ENCODE peak calls at places on chromosomes 11 and 22, in ten cellular contexts. H is pancreas; S is fibroblast of the aortic adventitia; P is RPMI7951; D is T-helper 1 cell; U is stimulated activated CD8-positive, alpha-beta memory T cell treated with anti-CD3 and anti-CD28 coated beads, Interleukin-15, amount 100 ng/mL, for 1 hour; A is ovary; Q is SHP77; X is RWPE1; C is A549. R is an unnamed sample.

GRCh38 chr11:36619502-36619901 is 21.5 kb upstream of the RAG2 start:
- DNase-seq in Q (no peak), U (no peak), P (no peak), X (no peak), C (no peak), H (no peak), D (no peak), A (no peak), S (peak; percentile 11), R (no peak)

GRCh38 chr11:108128772-108129171 is 7.4 kb downstream of the ACAT1 start:
- DNase-seq in X (no peak), P (no peak), S (no peak), A (no peak), H (no peak), Q (no peak), D (no peak), U (no peak), C (no peak), R (no peak)

GRCh38 chr11:129214710-129215295 is 22.7 kb upstream of the ARHGAP32 start:
- DNase-seq in U (no peak), Q (no peak), C (no peak), X (no peak), S (no peak), H (no peak), A (no peak), D (no peak), P (no peak), R (no peak)

GRCh38 chr22:44289429-44290171 is 23.2 kb downstream of the SHISAL1 start:
- DNase-seq in A (no peak), C (no peak), S (no peak), U (no peak), X (no peak), H (no peak), P (no peak), Q (no peak), D (no peak), R (no peak)

GRCh38 chr11:10778217-10778970 is 27.3 kb downstream of the CTR9 start:
- DNase-seq in P (peak; percentile 85), S (peak; percentile 85), A (no peak), D (no peak), U (no peak), X (no peak), C (no peak), Q (no peak), H (no peak), R (no peak)

GRCh38 chr11:10701982-10702381 is 8.4 kb upstream of the IRAG1 start:
- DNase-seq in U (no peak), X (no peak), H (no peak), Q (no peak), S (peak; percentile 57), A (no peak), P (peak; percentile 53), D (no peak), C (no peak), R (no peak)

GRCh38 chr11:112298535-112298934 is 37.9 kb upstream of the PLET1 start:
- DNase-seq in H (peak; percentile 33), D (no peak), Q (no peak), C (no peak), A (no peak), U (no peak), S (no peak), X (no peak), P (no peak), R (no peak)

GRCh38 chr11:20095189-20095588 is 65.1 kb downstream of the DBX1 start:
- DNase-seq in P (no peak), X (no peak), Q (no peak), U (no peak), A (no peak), H (no peak), C (no peak), D (no peak), S (no peak), R (no peak)

GRCh38 chr11:14445542-14446530 is 53.8 kb downstream of the COPB1 start:
- DNase-seq in Q (no peak), S (peak; percentile 29), D (no peak), H (no peak), X (no peak), U (no peak), A (no peak), C (no peak), P (peak; percentile 57), R (no peak)

GRCh38 chr22:49372530-49373288 is 455.0 kb downstream of the BRD1 start:
- DNase-seq in Q (peak; percentile 96), H (no peak), U (no peak), X (no peak), D (no peak), P (no peak), C (peak; percentile 36), S (no peak), A (no peak), R (peak; percentile 70)

GRCh38 chr11:14565845-14566244 is 45.7 kb upstream of the PSMA1 start:
- DNase-seq in S (no peak), Q (no peak), D (no peak), H (no peak), C (no peak), X (no peak), A (no peak), U (no peak), P (no peak), R (no peak)

R was measured in K562.